ENCODE peak calls at places on chromosomes 7 and 10, in six cellular contexts. One of them, this sample, is unnamed.

GRCh38 chr10:132987671-132988571 is 45.6 kb upstream of the CFAP46 start:
- DNase-seq in neural progenitor cell: no peak
- DNase-seq in WERI-Rb-1: no peak
- DNase-seq in testis: no peak
- DNase-seq in adrenal gland: no peak
- DNase-seq in caudate nucleus: no peak
- DNase-seq in this sample: no peak

GRCh38 chr7:98771519-98772241 is 98.1 kb downstream of the TMEM130 start:
- DNase-seq in testis: peak; percentile 73
- DNase-seq in neural progenitor cell: peak; percentile 57
- DNase-seq in caudate nucleus: no peak
- DNase-seq in adrenal gland: peak; percentile 38
- DNase-seq in WERI-Rb-1: no peak
- DNase-seq in this sample: no peak

GRCh38 chr10:80471009-80471408 is 16.9 kb downstream of the TSPAN14 start:
- DNase-seq in WERI-Rb-1: no peak
- DNase-seq in caudate nucleus: no peak
- DNase-seq in adrenal gland: no peak
- DNase-seq in neural progenitor cell: no peak
- DNase-seq in testis: no peak
- DNase-seq in this sample: no peak

GRCh38 chr7:90708841-90709317 is 112.8 kb downstream of the CDK14 start:
- DNase-seq in testis: peak; percentile 54
- DNase-seq in WERI-Rb-1: peak; percentile 57
- DNase-seq in neural progenitor cell: peak; percentile 83
- DNase-seq in adrenal gland: peak; percentile 13
- DNase-seq in caudate nucleus: no peak
- DNase-seq in this sample: no peak

GRCh38 chr7:22387583-22387982 is 30.6 kb upstream of the RAPGEF5 start:
- DNase-seq in WERI-Rb-1: no peak
- DNase-seq in adrenal gland: peak; percentile 11
- DNase-seq in testis: peak; percentile 64
- DNase-seq in caudate nucleus: no peak
- DNase-seq in neural progenitor cell: no peak
- DNase-seq in this sample: no peak

GRCh38 chr7:95808396-95808795 is 36.0 kb downstream of the DYNC1I1 start:
- DNase-seq in WERI-Rb-1: no peak
- DNase-seq in caudate nucleus: no peak
- DNase-seq in testis: no peak
- DNase-seq in adrenal gland: no peak
- DNase-seq in neural progenitor cell: no peak
- DNase-seq in this sample: no peak

GRCh38 chr10:25028711-25029110 is 12.3 kb downstream of the THNSL1 start:
- DNase-seq in adrenal gland: no peak
- DNase-seq in testis: no peak
- DNase-seq in neural progenitor cell: no peak
- DNase-seq in caudate nucleus: no peak
- DNase-seq in WERI-Rb-1: no peak
- DNase-seq in this sample: no peak

GRCh38 chr7:157523766-157524421 is 187.1 kb downstream of the DNAJB6 start:
- DNase-seq in neural progenitor cell: no peak
- DNase-seq in caudate nucleus: no peak
- DNase-seq in testis: peak; percentile 11
- DNase-seq in adrenal gland: no peak
- DNase-seq in WERI-Rb-1: no peak
- DNase-seq in this sample: no peak

GRCh38 chr7:34904987-34905386 is 132.3 kb downstream of the DPY19L1 start:
- DNase-seq in caudate nucleus: no peak
- DNase-seq in WERI-Rb-1: no peak
- DNase-seq in adrenal gland: no peak
- DNase-seq in neural progenitor cell: no peak
- DNase-seq in testis: no peak
- DNase-seq in this sample: no peak

GRCh38 chr10:119663866-119664698 is 12.9 kb downstream of the BAG3 start:
- DNase-seq in adrenal gland: no peak
- DNase-seq in WERI-Rb-1: peak; percentile 69
- DNase-seq in testis: no peak
- DNase-seq in caudate nucleus: no peak
- DNase-seq in neural progenitor cell: no peak
- DNase-seq in this sample: no peak

GRCh38 chr7:6495597-6496262 is 48.0 kb upstream of the DAGLB start:
- DNase-seq in WERI-Rb-1: no peak
- DNase-seq in neural progenitor cell: no peak
- DNase-seq in caudate nucleus: no peak
- DNase-seq in adrenal gland: no peak
- DNase-seq in testis: no peak
- DNase-seq in this sample: no peak

GRCh38 chr10:4638116-4638515 is 187.9 kb upstream of the AKR1E2 start:
- DNase-seq in adrenal gland: no peak
- DNase-seq in caudate nucleus: no peak
- DNase-seq in WERI-Rb-1: no peak
- DNase-seq in testis: no peak
- DNase-seq in neural progenitor cell: peak; percentile 29
- DNase-seq in this sample: no peak

GRCh38 chr7:92135100-92135429 is 788 bp upstream of the CYP51A1 start:
- DNase-seq in testis: peak; percentile 38
- DNase-seq in WERI-Rb-1: peak; percentile 39
- DNase-seq in caudate nucleus: no peak
- DNase-seq in adrenal gland: peak; percentile 23
- DNase-seq in neural progenitor cell: peak; percentile 59
- DNase-seq in this sample: no peak

GRCh38 chr7:31741852-31742251 is 54.8 kb downstream of the PPP1R17 start:
- DNase-seq in caudate nucleus: no peak
- DNase-seq in adrenal gland: no peak
- DNase-seq in testis: no peak
- DNase-seq in neural progenitor cell: no peak
- DNase-seq in WERI-Rb-1: no peak
- DNase-seq in this sample: no peak

GRCh38 chr7:50467817-50468610 is 17.9 kb upstream of the FIGNL1 start:
- DNase-seq in adrenal gland: peak; percentile 84
- DNase-seq in WERI-Rb-1: peak; percentile 85
- DNase-seq in testis: peak; percentile 89
- DNase-seq in caudate nucleus: peak; percentile 25
- DNase-seq in neural progenitor cell: peak; percentile 87
- DNase-seq in this sample: peak; percentile 81

GRCh38 chr7:55381696-55382095 is 16.6 kb downstream of the LANCL2 start:
- DNase-seq in caudate nucleus: no peak
- DNase-seq in testis: no peak
- DNase-seq in neural progenitor cell: no peak
- DNase-seq in WERI-Rb-1: no peak
- DNase-seq in adrenal gland: no peak
- DNase-seq in this sample: no peak

GRCh38 chr7:135678612-135679575 is 16.6 kb downstream of the STMP1 start:
- DNase-seq in adrenal gland: peak; percentile 61
- DNase-seq in caudate nucleus: no peak
- DNase-seq in neural progenitor cell: no peak
- DNase-seq in WERI-Rb-1: no peak
- DNase-seq in testis: no peak
- DNase-seq in this sample: no peak

GRCh38 chr7:122299935-122300606 is 4.5 kb downstream of the FEZF1 start:
- DNase-seq in caudate nucleus: no peak
- DNase-seq in adrenal gland: no peak
- DNase-seq in WERI-Rb-1: no peak
- DNase-seq in testis: no peak
- DNase-seq in neural progenitor cell: peak; percentile 79
- DNase-seq in this sample: no peak

GRCh38 chr7:157008206-157009169 is 2.0 kb downstream of the MNX1 start:
- DNase-seq in testis: no peak
- DNase-seq in WERI-Rb-1: no peak
- DNase-seq in adrenal gland: no peak
- DNase-seq in caudate nucleus: no peak
- DNase-seq in neural progenitor cell: peak; percentile 73
- DNase-seq in this sample: no peak

GRCh38 chr7:30226593-30227268 is 57.7 kb upstream of the ZNRF2 start:
- DNase-seq in testis: no peak
- DNase-seq in caudate nucleus: no peak
- DNase-seq in adrenal gland: no peak
- DNase-seq in neural progenitor cell: peak; percentile 62
- DNase-seq in WERI-Rb-1: peak; percentile 77
- DNase-seq in this sample: no peak

GRCh38 chr7:128878226-128879105 is 15.8 kb downstream of the ATP6V1F start:
- DNase-seq in adrenal gland: no peak
- DNase-seq in neural progenitor cell: no peak
- DNase-seq in caudate nucleus: no peak
- DNase-seq in WERI-Rb-1: no peak
- DNase-seq in testis: no peak
- DNase-seq in this sample: no peak

GRCh38 chr7:139231513-139232376 is 708 bp downstream of the UBN2 start:
- DNase-seq in testis: peak; percentile 58
- DNase-seq in WERI-Rb-1: peak; percentile 29
- DNase-seq in adrenal gland: peak; percentile 66
- DNase-seq in neural progenitor cell: peak; percentile 57
- DNase-seq in caudate nucleus: peak; percentile 20
- DNase-seq in this sample: no peak

GRCh38 chr10:15325243-15326002 is 45.7 kb downstream of the FAM171A1 start:
- DNase-seq in WERI-Rb-1: no peak
- DNase-seq in neural progenitor cell: no peak
- DNase-seq in testis: no peak
- DNase-seq in caudate nucleus: no peak
- DNase-seq in adrenal gland: peak; percentile 14
- DNase-seq in this sample: no peak

GRCh38 chr10:96646251-96646740 is 59.5 kb upstream of the TM9SF3 start:
- DNase-seq in testis: no peak
- DNase-seq in adrenal gland: no peak
- DNase-seq in caudate nucleus: no peak
- DNase-seq in neural progenitor cell: no peak
- DNase-seq in WERI-Rb-1: no peak
- DNase-seq in this sample: no peak

GRCh38 chr10:3772349-3773222 is 12.4 kb downstream of the KLF6 start:
- DNase-seq in testis: no peak
- DNase-seq in WERI-Rb-1: no peak
- DNase-seq in caudate nucleus: no peak
- DNase-seq in neural progenitor cell: no peak
- DNase-seq in adrenal gland: no peak
- DNase-seq in this sample: no peak

GRCh38 chr7:114370177-114370576 is 44.4 kb upstream of the FOXP2 start:
- DNase-seq in caudate nucleus: no peak
- DNase-seq in testis: no peak
- DNase-seq in adrenal gland: no peak
- DNase-seq in neural progenitor cell: no peak
- DNase-seq in WERI-Rb-1: no peak
- DNase-seq in this sample: no peak

DNA sequence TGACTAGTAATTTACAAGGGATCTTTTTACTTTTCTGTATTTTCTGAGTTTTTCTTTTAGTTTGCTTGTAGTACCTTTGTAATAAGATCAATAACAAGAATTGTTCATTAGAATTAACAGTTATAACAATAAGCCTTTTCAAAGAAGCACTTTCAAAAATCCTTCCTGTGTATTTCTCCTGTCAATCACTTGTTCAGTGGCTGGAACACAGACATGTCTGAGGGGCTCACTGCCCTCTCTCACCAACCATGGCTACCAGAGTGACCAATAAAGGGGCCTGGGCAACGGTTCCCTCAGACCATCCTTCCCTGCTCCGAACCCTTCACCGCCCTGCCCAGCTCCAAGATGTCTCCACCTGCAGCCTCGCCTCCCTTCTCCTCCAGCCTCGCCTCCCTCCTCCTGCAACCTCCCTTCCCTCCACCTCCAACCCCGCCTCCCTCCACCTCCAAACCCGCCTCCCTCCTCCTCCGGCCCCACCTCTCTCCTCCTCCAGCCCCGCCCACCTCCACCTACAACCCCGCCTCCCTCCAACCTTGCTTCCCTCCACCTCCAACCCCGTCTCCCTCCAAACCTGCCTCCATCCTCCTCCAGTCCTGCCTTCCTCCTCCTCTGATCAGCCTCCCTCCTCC is 353.4 kb downstream of the TNS3 start:
- DNase-seq in adrenal gland: no peak
- DNase-seq in caudate nucleus: no peak
- DNase-seq in testis: no peak
- DNase-seq in WERI-Rb-1: peak; percentile 23
- DNase-seq in neural progenitor cell: no peak
- DNase-seq in this sample: no peak
- H3K27ac ChIP-seq in adrenal gland: no peak overlapping the region
- H3K27ac ChIP-seq in caudate nucleus: no peak overlapping the region
- H3K27ac ChIP-seq in testis: no peak overlapping the region
- H3K27ac ChIP-seq in WERI-Rb-1: no peak overlapping the region
- H3K27ac ChIP-seq in neural progenitor cell: no peak overlapping the region
- H3K27ac ChIP-seq in this sample: no peak overlapping the region

GRCh38 chr7:24572421-24573007 is 738 bp upstream of the PALS2 start:
- DNase-seq in testis: peak; percentile 26
- DNase-seq in caudate nucleus: no peak
- DNase-seq in WERI-Rb-1: peak; percentile 22
- DNase-seq in adrenal gland: peak; percentile 76
- DNase-seq in neural progenitor cell: no peak
- DNase-seq in this sample: no peak
- H3K27ac ChIP-seq in testis: peak overlapping the region; percentile 73
- H3K27ac ChIP-seq in caudate nucleus: peak overlapping the region; percentile 90
- H3K27ac ChIP-seq in WERI-Rb-1: peak overlapping the region; percentile 50
- H3K27ac ChIP-seq in adrenal gland: no peak overlapping the region
- H3K27ac ChIP-seq in neural progenitor cell: no peak overlapping the region
- H3K27ac ChIP-seq in this sample: peak overlapping the region; percentile 43

GRCh38 chr7:113092762-113093161 is 6.1 kb upstream of the GPR85 start:
- DNase-seq in neural progenitor cell: no peak
- DNase-seq in testis: no peak
- DNase-seq in caudate nucleus: no peak
- DNase-seq in WERI-Rb-1: no peak
- DNase-seq in adrenal gland: no peak
- DNase-seq in this sample: no peak

GRCh38 chr7:113099284-113099919 is 12.8 kb upstream of the GPR85 start:
- DNase-seq in adrenal gland: no peak
- DNase-seq in WERI-Rb-1: no peak
- DNase-seq in testis: no peak
- DNase-seq in neural progenitor cell: no peak
- DNase-seq in caudate nucleus: no peak
- DNase-seq in this sample: no peak

GRCh38 chr7:113093561-113093960 is 6.9 kb upstream of the GPR85 start:
- DNase-seq in caudate nucleus: no peak
- DNase-seq in adrenal gland: no peak
- DNase-seq in testis: no peak
- DNase-seq in WERI-Rb-1: no peak
- DNase-seq in neural progenitor cell: no peak
- DNase-seq in this sample: no peak

GRCh38 chr7:113100091-113100723 is 13.6 kb upstream of the GPR85 start:
- DNase-seq in testis: no peak
- DNase-seq in WERI-Rb-1: no peak
- DNase-seq in adrenal gland: peak; percentile 74
- DNase-seq in caudate nucleus: no peak
- DNase-seq in neural progenitor cell: no peak
- DNase-seq in this sample: no peak

GRCh38 chr7:113094517-113095249 is 8.1 kb upstream of the GPR85 start:
- DNase-seq in adrenal gland: no peak
- DNase-seq in WERI-Rb-1: peak; percentile 12
- DNase-seq in neural progenitor cell: no peak
- DNase-seq in testis: no peak
- DNase-seq in caudate nucleus: no peak
- DNase-seq in this sample: no peak
- H3K27ac ChIP-seq in adrenal gland: no peak overlapping the region
- H3K27ac ChIP-seq in WERI-Rb-1: no peak overlapping the region
- H3K27ac ChIP-seq in neural progenitor cell: no peak overlapping the region
- H3K27ac ChIP-seq in testis: no peak overlapping the region
- H3K27ac ChIP-seq in caudate nucleus: no peak overlapping the region
- H3K27ac ChIP-seq in this sample: no peak overlapping the region

DNA sequence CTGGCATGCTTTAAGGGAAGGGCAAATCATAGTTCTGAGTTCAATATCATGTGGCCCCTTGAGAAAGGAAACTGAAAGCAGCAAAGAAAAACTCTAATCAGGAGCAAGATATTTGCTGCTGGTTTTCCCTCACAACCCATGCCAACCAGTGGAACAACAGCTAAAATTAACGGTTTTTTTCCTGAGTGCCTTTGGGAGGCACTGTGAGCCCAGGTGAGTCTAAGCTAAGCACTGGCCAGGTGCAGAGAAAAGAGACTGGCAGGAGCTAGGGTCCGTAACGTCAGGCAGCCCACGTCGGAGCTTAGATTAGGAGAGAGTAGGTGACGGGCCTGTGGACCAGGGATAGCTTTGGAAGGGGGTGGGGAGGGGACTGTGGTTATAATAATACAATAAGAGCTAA is 97.7 kb upstream of the PALS2 start:
- DNase-seq in neural progenitor cell: no peak
- DNase-seq in adrenal gland: no peak
- DNase-seq in testis: no peak
- DNase-seq in WERI-Rb-1: no peak
- DNase-seq in caudate nucleus: no peak
- DNase-seq in this sample: no peak
- H3K27ac ChIP-seq in neural progenitor cell: no peak overlapping the region
- H3K27ac ChIP-seq in adrenal gland: no peak overlapping the region
- H3K27ac ChIP-seq in testis: no peak overlapping the region
- H3K27ac ChIP-seq in WERI-Rb-1: no peak overlapping the region
- H3K27ac ChIP-seq in caudate nucleus: no peak overlapping the region
- H3K27ac ChIP-seq in this sample: no peak overlapping the region